ENCODE peak calls at places on chromosomes 12 and 14, in ten cellular contexts. B, P, D, G, S, W, L, Y, T and E are unnamed samples.

GRCh38 chr14:96122496-96122895 is 82.1 kb upstream of the BDKRB2 start:
- DNase-seq in L (peak; percentile 93), T (no peak), D (peak; percentile 24), W (no peak), G (peak; percentile 93), P (no peak), S (peak; percentile 60), B (no peak), Y (peak; percentile 90), E (no peak)

GRCh38 chr12:50276912-50277671 is 6.2 kb downstream of the LIMA1 start:
- DNase-seq in D (no peak), G (peak; percentile 31), S (no peak), W (no peak), T (no peak), B (no peak), Y (peak; percentile 23), P (no peak), L (no peak), E (no peak)

GRCh38 chr12:67593041-67593870 is 55.3 kb upstream of the DYRK2 start:
- DNase-seq in D (peak; percentile 92), T (no peak), G (peak; percentile 54), Y (peak; percentile 8), B (peak; percentile 87), P (no peak), L (no peak), W (peak; percentile 88), S (peak; percentile 27), E (peak; percentile 11)

GRCh38 chr12:100382327-100382726 is 25.5 kb downstream of the SLC17A8 start:
- DNase-seq in P (no peak), L (no peak), D (no peak), Y (no peak), W (no peak), B (no peak), S (no peak), T (no peak), G (peak; percentile 8), E (no peak)

GRCh38 chr12:27003421-27004311 is 10.5 kb downstream of the TM7SF3 start:
- DNase-seq in G (no peak), B (no peak), D (no peak), T (no peak), W (no peak), L (no peak), Y (no peak), S (no peak), P (no peak), E (no peak)

GRCh38 chr14:20986811-20987210 is 3.0 kb upstream of the METTL17 start:
- DNase-seq in B (peak; percentile 48), P (no peak), L (peak; percentile 75), Y (peak; percentile 96), T (peak; percentile 88), G (peak; percentile 98), W (no peak), D (no peak), S (peak; percentile 95), E (peak; percentile 96)

GRCh38 chr12:8668441-8668840 is 5.8 kb upstream of the MFAP5 start:
- DNase-seq in P (no peak), T (no peak), G (no peak), S (no peak), D (no peak), L (no peak), Y (no peak), W (no peak), B (no peak), E (no peak)

GRCh38 chr14:103733651-103734050 is 18.0 kb downstream of the ZFYVE21 start:
- DNase-seq in W (no peak), D (no peak), S (no peak), P (no peak), T (no peak), Y (no peak), B (no peak), L (no peak), G (no peak), E (no peak)

GRCh38 chr12:29073631-29074239 is 75.3 kb upstream of the FAR2 start:
- DNase-seq in P (no peak), G (peak; percentile 73), B (peak; percentile 35), D (peak; percentile 29), T (no peak), W (no peak), Y (peak; percentile 49), L (peak; percentile 15), S (peak; percentile 76), E (peak; percentile 74)

GRCh38 chr12:53098354-53098981 is 1.0 kb downstream of the IGFBP6 start:
- DNase-seq in T (no peak), W (no peak), G (peak; percentile 89), Y (peak; percentile 82), L (no peak), D (peak; percentile 34), S (peak; percentile 81), B (peak; percentile 41), P (no peak), E (peak; percentile 80)

DNA sequence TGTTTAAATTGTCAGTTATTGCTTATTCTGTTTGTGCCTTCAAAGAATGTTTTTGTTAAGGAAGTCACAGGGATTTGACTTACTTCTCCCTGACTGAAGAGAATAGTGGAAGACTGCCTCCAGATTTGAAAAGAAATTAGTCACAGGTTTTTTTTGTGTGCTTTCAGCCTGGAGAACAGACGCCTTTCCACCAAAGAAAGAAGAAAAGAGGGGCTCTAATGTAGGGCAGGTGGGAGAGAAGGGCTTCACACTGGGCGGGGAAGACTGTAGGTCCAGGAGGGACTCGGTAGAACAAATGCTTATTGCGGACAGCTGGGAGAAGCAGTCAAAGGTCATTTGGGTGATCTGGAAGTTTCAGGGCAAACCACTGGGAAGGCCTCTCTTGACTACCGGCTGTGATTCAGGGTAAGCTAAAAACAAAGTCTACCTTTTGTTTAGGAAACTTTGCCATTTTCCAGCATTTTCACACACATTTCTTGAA is 76.8 kb downstream of the SAMD4A start:
- DNase-seq in G (no peak), W (no peak), Y (no peak), P (no peak), T (no peak), D (no peak), S (no peak), L (no peak), B (no peak), E (no peak)
- H3K4me3 ChIP-seq in G (no peak overlapping the region), W (no peak overlapping the region), Y (no peak overlapping the region), P (no peak overlapping the region), T (no peak overlapping the region), D (no peak overlapping the region), S (no peak overlapping the region), L (no peak overlapping the region), B (peak overlapping the region; percentile 9), E (no peak overlapping the region)

GRCh38 chr12:60981473-60981872 is 1278.7 kb upstream of the USP15 start:
- DNase-seq in T (no peak), P (no peak), L (no peak), B (no peak), D (no peak), Y (no peak), W (no peak), G (no peak), S (no peak), E (no peak)

GRCh38 chr12:60980558-60980957 is 1279.6 kb upstream of the USP15 start:
- DNase-seq in P (no peak), B (no peak), T (no peak), L (no peak), S (no peak), D (no peak), W (no peak), Y (no peak), G (no peak), E (no peak)

DNA sequence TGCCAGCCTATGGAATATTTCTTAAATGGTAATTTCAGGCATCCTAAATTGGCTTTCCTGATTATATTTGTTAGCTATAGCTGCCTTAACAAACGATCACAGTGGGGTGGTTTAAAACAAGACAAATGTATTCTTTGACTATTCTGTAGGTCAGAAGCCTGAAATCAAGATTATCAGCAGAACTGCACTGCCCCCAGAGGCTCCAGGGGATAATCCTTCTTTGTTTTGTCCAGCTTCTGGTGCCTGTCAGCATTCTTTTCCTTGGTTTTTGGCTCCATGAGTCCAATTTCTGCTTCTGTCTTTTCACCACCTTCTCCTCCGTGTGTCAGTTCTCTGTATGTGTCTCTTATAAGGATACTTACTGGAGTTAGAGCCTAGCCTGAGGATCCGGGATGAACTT is 1282.2 kb upstream of the USP15 start:
- DNase-seq in W (no peak), D (no peak), G (no peak), P (no peak), L (no peak), B (no peak), S (no peak), T (no peak), Y (no peak), E (no peak)
- TF ChIP-seq CTCF in W (no peak), D (no peak), G (no peak), P (no peak), L (no peak), B (no peak), S (no peak), T (no peak), Y (no peak), E (no peak)

GRCh38 chr14:105023144-105023543 is 2.3 kb upstream of the CDCA4 start:
- DNase-seq in D (no peak), L (no peak), B (no peak), P (no peak), W (no peak), T (no peak), S (peak; percentile 58), Y (no peak), G (no peak), E (no peak)

GRCh38 chr14:105020815-105021655 is at the start of gene CDCA4:
- DNase-seq in D (peak; percentile 97), P (peak; percentile 88), L (peak; percentile 81), W (peak; percentile 99), B (peak; percentile 89), Y (peak; percentile 93), T (peak; percentile 49), S (peak; percentile 96), G (peak; percentile 92), E (peak; percentile 92)

GRCh38 chr14:105021656-105022275 is 883 bp upstream of the CDCA4 start:
- DNase-seq in B (peak; percentile 57), W (peak; percentile 70), P (no peak), S (no peak), L (no peak), Y (peak; percentile 44), T (no peak), D (peak; percentile 66), G (peak; percentile 45), E (no peak)

GRCh38 chr14:105023791-105024480 is 3.1 kb upstream of the CDCA4 start:
- DNase-seq in P (no peak), T (no peak), L (no peak), S (peak; percentile 84), Y (peak; percentile 73), B (peak; percentile 18), G (peak; percentile 81), W (no peak), D (no peak), E (peak; percentile 47)

DNA sequence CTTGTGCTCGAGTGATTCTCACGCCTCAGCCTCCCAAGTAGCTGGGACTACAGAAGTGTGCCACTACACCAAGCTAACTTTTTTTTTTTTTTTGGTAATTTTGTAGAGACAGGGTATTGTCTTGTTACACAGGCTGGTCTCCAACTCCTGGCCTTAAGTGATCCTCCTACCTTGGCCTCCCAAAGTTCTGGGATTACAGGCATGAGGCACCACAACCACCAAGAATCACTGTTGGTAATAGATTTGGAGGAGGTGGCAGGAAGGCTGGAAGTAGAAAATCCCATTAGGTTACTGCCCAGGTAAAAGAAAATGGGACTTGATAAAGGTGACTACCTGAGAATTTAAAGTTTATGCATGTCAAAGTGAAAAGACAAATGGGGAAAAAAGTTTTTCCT is 1.4 kb upstream of the CDCA4 start:
- DNase-seq in T (no peak), Y (no peak), G (no peak), P (no peak), D (no peak), W (no peak), L (no peak), S (no peak), B (no peak), E (no peak)
- H3K4me3 ChIP-seq in T (peak overlapping the region; percentile 68), Y (no peak overlapping the region), G (peak overlapping the region; percentile 90), P (peak overlapping the region; percentile 83), D (no peak overlapping the region), W (no peak overlapping the region), L (peak overlapping the region; percentile 82), S (peak overlapping the region; percentile 65), B (peak overlapping the region; percentile 74), E (peak overlapping the region; percentile 86)

GRCh38 chr12:113232787-113233585 is 11.7 kb downstream of the TPCN1 start:
- DNase-seq in T (no peak), W (peak; percentile 83), B (no peak), D (no peak), L (no peak), G (peak; percentile 20), Y (no peak), P (peak; percentile 93), S (no peak), E (peak; percentile 35)
- TF ChIP-seq CTCF in T (no peak), W (no peak), B (no peak), D (no peak), L (no peak), G (no peak), Y (no peak), P (no peak), S (no peak), E (no peak)